ENCODE peak calls at places on chromosomes 6 and 20, in eight cellular contexts. One of them, this sample, is unnamed.

GRCh38 chr20:43191946-43192847 is 2.5 kb upstream of the PTPRT start:
- DNase-seq in psoas muscle: no peak
- DNase-seq in colonic mucosa: no peak
- DNase-seq in skeletal muscle cell: no peak
- DNase-seq in OCI-LY7: peak; percentile 18
- DNase-seq in GM12865: peak; percentile 15
- DNase-seq in breast epithelium: peak; percentile 22
- DNase-seq in IMR-90: no peak
- DNase-seq in this sample: peak; percentile 6

GRCh38 chr6:362924-363249 is 28.7 kb upstream of the IRF4 start:
- DNase-seq in skeletal muscle cell: no peak
- DNase-seq in IMR-90: no peak
- DNase-seq in breast epithelium: no peak
- DNase-seq in OCI-LY7: no peak
- DNase-seq in psoas muscle: no peak
- DNase-seq in colonic mucosa: no peak
- DNase-seq in GM12865: no peak
- DNase-seq in this sample: no peak

GRCh38 chr6:6942826-6943225 is 164.9 kb upstream of the RREB1 start:
- DNase-seq in colonic mucosa: no peak
- DNase-seq in OCI-LY7: no peak
- DNase-seq in GM12865: peak; percentile 24
- DNase-seq in breast epithelium: peak; percentile 49
- DNase-seq in psoas muscle: peak; percentile 81
- DNase-seq in skeletal muscle cell: no peak
- DNase-seq in IMR-90: peak; percentile 8
- DNase-seq in this sample: no peak

GRCh38 chr6:25971187-25971811 is 8.7 kb downstream of the TRIM38 start:
- DNase-seq in skeletal muscle cell: peak; percentile 92
- DNase-seq in GM12865: no peak
- DNase-seq in IMR-90: peak; percentile 92
- DNase-seq in psoas muscle: peak; percentile 21
- DNase-seq in colonic mucosa: no peak
- DNase-seq in OCI-LY7: no peak
- DNase-seq in breast epithelium: peak; percentile 67
- DNase-seq in this sample: peak; percentile 93

GRCh38 chr6:28252507-28252975 is 472 bp upstream of the ZKSCAN4 start:
- DNase-seq in IMR-90: no peak
- DNase-seq in psoas muscle: no peak
- DNase-seq in skeletal muscle cell: no peak
- DNase-seq in GM12865: no peak
- DNase-seq in colonic mucosa: no peak
- DNase-seq in breast epithelium: no peak
- DNase-seq in OCI-LY7: peak; percentile 20
- DNase-seq in this sample: no peak

GRCh38 chr6:156865019-156865629 is 87.9 kb downstream of the ARID1B start:
- DNase-seq in OCI-LY7: no peak
- DNase-seq in colonic mucosa: no peak
- DNase-seq in breast epithelium: no peak
- DNase-seq in skeletal muscle cell: no peak
- DNase-seq in IMR-90: peak; percentile 49
- DNase-seq in GM12865: no peak
- DNase-seq in psoas muscle: no peak
- DNase-seq in this sample: peak; percentile 67

GRCh38 chr6:169427856-169428255 is 174.2 kb upstream of the THBS2 start:
- DNase-seq in IMR-90: peak; percentile 80
- DNase-seq in colonic mucosa: no peak
- DNase-seq in psoas muscle: no peak
- DNase-seq in OCI-LY7: no peak
- DNase-seq in breast epithelium: no peak
- DNase-seq in skeletal muscle cell: peak; percentile 46
- DNase-seq in GM12865: no peak
- DNase-seq in this sample: peak; percentile 94

GRCh38 chr20:63957690-63958441 is 1.6 kb upstream of the UCKL1 start:
- DNase-seq in breast epithelium: no peak
- DNase-seq in OCI-LY7: peak; percentile 49
- DNase-seq in skeletal muscle cell: no peak
- DNase-seq in IMR-90: peak; percentile 23
- DNase-seq in psoas muscle: no peak
- DNase-seq in colonic mucosa: peak; percentile 92
- DNase-seq in GM12865: peak; percentile 39
- DNase-seq in this sample: no peak

GRCh38 chr6:131945971-131946370 is 5.2 kb downstream of the CCN2 start:
- DNase-seq in colonic mucosa: no peak
- DNase-seq in psoas muscle: no peak
- DNase-seq in OCI-LY7: no peak
- DNase-seq in skeletal muscle cell: no peak
- DNase-seq in breast epithelium: no peak
- DNase-seq in GM12865: no peak
- DNase-seq in IMR-90: no peak
- DNase-seq in this sample: no peak

GRCh38 chr20:57880155-57880648 is 170.4 kb upstream of the PMEPA1 start:
- DNase-seq in psoas muscle: no peak
- DNase-seq in GM12865: no peak
- DNase-seq in OCI-LY7: no peak
- DNase-seq in colonic mucosa: no peak
- DNase-seq in breast epithelium: peak; percentile 21
- DNase-seq in skeletal muscle cell: no peak
- DNase-seq in IMR-90: no peak
- DNase-seq in this sample: no peak

GRCh38 chr6:146544783-146545182 is 1.1 kb downstream of the RAB32 start:
- DNase-seq in breast epithelium: no peak
- DNase-seq in IMR-90: peak; percentile 27
- DNase-seq in GM12865: no peak
- DNase-seq in skeletal muscle cell: no peak
- DNase-seq in colonic mucosa: peak; percentile 21
- DNase-seq in psoas muscle: no peak
- DNase-seq in OCI-LY7: no peak
- DNase-seq in this sample: peak; percentile 16

GRCh38 chr20:44309763-44310663 is 989 bp downstream of the FITM2 start:
- DNase-seq in skeletal muscle cell: peak; percentile 36
- DNase-seq in OCI-LY7: peak; percentile 6
- DNase-seq in GM12865: no peak
- DNase-seq in IMR-90: peak; percentile 58
- DNase-seq in colonic mucosa: peak; percentile 73
- DNase-seq in psoas muscle: peak; percentile 59
- DNase-seq in breast epithelium: no peak
- DNase-seq in this sample: peak; percentile 85

GRCh38 chr6:138971601-138972000 is 16.5 kb downstream of the REPS1 start:
- DNase-seq in breast epithelium: no peak
- DNase-seq in colonic mucosa: no peak
- DNase-seq in OCI-LY7: no peak
- DNase-seq in IMR-90: peak; percentile 12
- DNase-seq in psoas muscle: no peak
- DNase-seq in skeletal muscle cell: no peak
- DNase-seq in GM12865: no peak
- DNase-seq in this sample: no peak

GRCh38 chr6:54008589-54008988 is 102.7 kb upstream of the MLIP start:
- DNase-seq in skeletal muscle cell: no peak
- DNase-seq in colonic mucosa: no peak
- DNase-seq in psoas muscle: no peak
- DNase-seq in breast epithelium: no peak
- DNase-seq in IMR-90: no peak
- DNase-seq in OCI-LY7: no peak
- DNase-seq in GM12865: no peak
- DNase-seq in this sample: no peak

GRCh38 chr6:54009052-54009654 is 102.1 kb upstream of the MLIP start:
- DNase-seq in skeletal muscle cell: no peak
- DNase-seq in GM12865: no peak
- DNase-seq in colonic mucosa: no peak
- DNase-seq in psoas muscle: no peak
- DNase-seq in IMR-90: no peak
- DNase-seq in OCI-LY7: no peak
- DNase-seq in breast epithelium: no peak
- DNase-seq in this sample: no peak

GRCh38 chr6:54013966-54014365 is 97.3 kb upstream of the MLIP start:
- DNase-seq in colonic mucosa: no peak
- DNase-seq in OCI-LY7: no peak
- DNase-seq in psoas muscle: no peak
- DNase-seq in GM12865: no peak
- DNase-seq in breast epithelium: no peak
- DNase-seq in IMR-90: no peak
- DNase-seq in skeletal muscle cell: no peak
- DNase-seq in this sample: no peak

GRCh38 chr6:54011277-54011648 is 100.0 kb upstream of the MLIP start:
- DNase-seq in GM12865: no peak
- DNase-seq in breast epithelium: no peak
- DNase-seq in OCI-LY7: no peak
- DNase-seq in IMR-90: no peak
- DNase-seq in skeletal muscle cell: no peak
- DNase-seq in psoas muscle: no peak
- DNase-seq in colonic mucosa: no peak
- DNase-seq in this sample: no peak

GRCh38 chr6:54010340-54011276 is 100.6 kb upstream of the MLIP start:
- DNase-seq in skeletal muscle cell: peak; percentile 63
- DNase-seq in OCI-LY7: no peak
- DNase-seq in colonic mucosa: no peak
- DNase-seq in psoas muscle: peak; percentile 40
- DNase-seq in breast epithelium: no peak
- DNase-seq in IMR-90: no peak
- DNase-seq in GM12865: no peak
- DNase-seq in this sample: peak; percentile 79
- H3K4me3 ChIP-seq in skeletal muscle cell: no peak overlapping the region
- H3K4me3 ChIP-seq in OCI-LY7: no peak overlapping the region
- H3K4me3 ChIP-seq in colonic mucosa: no peak overlapping the region
- H3K4me3 ChIP-seq in psoas muscle: peak overlapping the region; percentile 57
- H3K4me3 ChIP-seq in breast epithelium: no peak overlapping the region
- H3K4me3 ChIP-seq in IMR-90: no peak overlapping the region
- H3K4me3 ChIP-seq in GM12865: no peak overlapping the region
- H3K4me3 ChIP-seq in this sample: no peak overlapping the region

GRCh38 chr6:33786736-33787135 is 2.2 kb downstream of the LEMD2 start:
- DNase-seq in IMR-90: no peak
- DNase-seq in psoas muscle: no peak
- DNase-seq in skeletal muscle cell: no peak
- DNase-seq in colonic mucosa: no peak
- DNase-seq in GM12865: no peak
- DNase-seq in breast epithelium: no peak
- DNase-seq in OCI-LY7: no peak
- DNase-seq in this sample: no peak

GRCh38 chr6:33784787-33785186 is 4.1 kb downstream of the LEMD2 start:
- DNase-seq in colonic mucosa: no peak
- DNase-seq in skeletal muscle cell: no peak
- DNase-seq in GM12865: no peak
- DNase-seq in OCI-LY7: no peak
- DNase-seq in psoas muscle: no peak
- DNase-seq in breast epithelium: no peak
- DNase-seq in IMR-90: no peak
- DNase-seq in this sample: no peak

GRCh38 chr6:33783781-33784520 is 5.0 kb downstream of the LEMD2 start:
- DNase-seq in GM12865: no peak
- DNase-seq in breast epithelium: no peak
- DNase-seq in IMR-90: no peak
- DNase-seq in psoas muscle: no peak
- DNase-seq in skeletal muscle cell: no peak
- DNase-seq in OCI-LY7: no peak
- DNase-seq in colonic mucosa: no peak
- DNase-seq in this sample: no peak

GRCh38 chr6:33787336-33787953 is 1.5 kb downstream of the LEMD2 start:
- DNase-seq in colonic mucosa: no peak
- DNase-seq in psoas muscle: no peak
- DNase-seq in GM12865: no peak
- DNase-seq in skeletal muscle cell: no peak
- DNase-seq in IMR-90: peak; percentile 41
- DNase-seq in OCI-LY7: no peak
- DNase-seq in breast epithelium: no peak
- DNase-seq in this sample: no peak

DNA sequence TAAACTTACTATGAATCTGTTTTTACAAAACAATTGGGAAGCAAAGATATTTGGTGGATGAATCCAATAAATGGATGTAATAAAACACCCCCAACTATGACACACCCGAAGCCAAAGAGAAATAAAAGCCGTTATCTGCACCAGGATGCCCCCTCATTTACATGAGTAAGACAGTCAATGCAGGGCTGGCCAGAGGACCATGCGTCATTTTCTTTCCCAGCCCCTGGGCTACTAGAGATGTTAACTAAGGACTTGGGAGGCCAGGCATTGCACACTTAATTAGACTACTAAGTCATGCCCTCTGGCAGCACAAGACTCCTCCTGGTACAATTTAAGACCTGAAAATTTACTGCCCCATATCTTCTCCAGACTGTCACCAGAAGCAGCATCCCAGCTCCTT is 3.2 kb downstream of the LEMD2 start:
- DNase-seq in breast epithelium: no peak
- DNase-seq in IMR-90: peak; percentile 50
- DNase-seq in OCI-LY7: no peak
- DNase-seq in colonic mucosa: no peak
- DNase-seq in skeletal muscle cell: no peak
- DNase-seq in psoas muscle: no peak
- DNase-seq in GM12865: no peak
- DNase-seq in this sample: no peak
- H3K4me3 ChIP-seq in breast epithelium: no peak overlapping the region
- H3K4me3 ChIP-seq in IMR-90: no peak overlapping the region
- H3K4me3 ChIP-seq in OCI-LY7: no peak overlapping the region
- H3K4me3 ChIP-seq in colonic mucosa: no peak overlapping the region
- H3K4me3 ChIP-seq in skeletal muscle cell: no peak overlapping the region
- H3K4me3 ChIP-seq in psoas muscle: no peak overlapping the region
- H3K4me3 ChIP-seq in GM12865: no peak overlapping the region
- H3K4me3 ChIP-seq in this sample: no peak overlapping the region

GRCh38 chr6:32976334-32977069 is 8.1 kb downstream of the BRD2 start:
- DNase-seq in skeletal muscle cell: no peak
- DNase-seq in IMR-90: no peak
- DNase-seq in psoas muscle: no peak
- DNase-seq in colonic mucosa: no peak
- DNase-seq in OCI-LY7: no peak
- DNase-seq in breast epithelium: no peak
- DNase-seq in GM12865: no peak
- DNase-seq in this sample: no peak
- H3K4me3 ChIP-seq in skeletal muscle cell: no peak overlapping the region
- H3K4me3 ChIP-seq in IMR-90: no peak overlapping the region
- H3K4me3 ChIP-seq in psoas muscle: peak overlapping the region; percentile 79
- H3K4me3 ChIP-seq in colonic mucosa: no peak overlapping the region
- H3K4me3 ChIP-seq in OCI-LY7: no peak overlapping the region
- H3K4me3 ChIP-seq in breast epithelium: no peak overlapping the region
- H3K4me3 ChIP-seq in GM12865: no peak overlapping the region
- H3K4me3 ChIP-seq in this sample: peak overlapping the region; percentile 96

GRCh38 chr6:52597738-52598122 is 20.9 kb upstream of the TRAM2 start:
- DNase-seq in GM12865: no peak
- DNase-seq in psoas muscle: no peak
- DNase-seq in OCI-LY7: no peak
- DNase-seq in colonic mucosa: no peak
- DNase-seq in breast epithelium: no peak
- DNase-seq in IMR-90: no peak
- DNase-seq in skeletal muscle cell: no peak
- DNase-seq in this sample: no peak

GRCh38 chr6:52595796-52596130 is 18.9 kb upstream of the TRAM2 start:
- DNase-seq in IMR-90: no peak
- DNase-seq in psoas muscle: no peak
- DNase-seq in breast epithelium: no peak
- DNase-seq in skeletal muscle cell: no peak
- DNase-seq in OCI-LY7: peak; percentile 88
- DNase-seq in GM12865: peak; percentile 69
- DNase-seq in colonic mucosa: no peak
- DNase-seq in this sample: no peak

GRCh38 chr6:52596371-52597028 is 19.6 kb upstream of the TRAM2 start:
- DNase-seq in breast epithelium: no peak
- DNase-seq in colonic mucosa: no peak
- DNase-seq in IMR-90: peak; percentile 84
- DNase-seq in psoas muscle: no peak
- DNase-seq in GM12865: no peak
- DNase-seq in OCI-LY7: peak; percentile 33
- DNase-seq in skeletal muscle cell: peak; percentile 62
- DNase-seq in this sample: peak; percentile 89

GRCh38 chr6:52594216-52594615 is 17.4 kb upstream of the TRAM2 start:
- DNase-seq in psoas muscle: no peak
- DNase-seq in GM12865: no peak
- DNase-seq in OCI-LY7: peak; percentile 74
- DNase-seq in breast epithelium: no peak
- DNase-seq in colonic mucosa: no peak
- DNase-seq in skeletal muscle cell: no peak
- DNase-seq in IMR-90: no peak
- DNase-seq in this sample: no peak

GRCh38 chr6:52595000-52595795 is 18.3 kb upstream of the TRAM2 start:
- DNase-seq in GM12865: peak; percentile 73
- DNase-seq in skeletal muscle cell: peak; percentile 98
- DNase-seq in OCI-LY7: peak; percentile 68
- DNase-seq in IMR-90: peak; percentile 94
- DNase-seq in psoas muscle: peak; percentile 34
- DNase-seq in breast epithelium: no peak
- DNase-seq in colonic mucosa: peak; percentile 76
- DNase-seq in this sample: peak; percentile 97
- H3K4me3 ChIP-seq in GM12865: no peak overlapping the region
- H3K4me3 ChIP-seq in skeletal muscle cell: peak overlapping the region; percentile 27
- H3K4me3 ChIP-seq in OCI-LY7: peak overlapping the region; percentile 55
- H3K4me3 ChIP-seq in IMR-90: peak overlapping the region; percentile 25
- H3K4me3 ChIP-seq in psoas muscle: peak overlapping the region; percentile 2
- H3K4me3 ChIP-seq in breast epithelium: no peak overlapping the region
- H3K4me3 ChIP-seq in colonic mucosa: no peak overlapping the region
- H3K4me3 ChIP-seq in this sample: peak overlapping the region; percentile 4